ENCODE peak calls at places on chromosomes 2 and 18, in eight cellular contexts. One of them, this sample, is unnamed. For H3K4me1, the result is how much of the 10 kb centered on the place peaks cover.

GRCh38 chr18:63253428-63254372 is 65.9 kb downstream of the BCL2 start:
- DNase-seq in A549: no peak
- DNase-seq in GM12878: no peak
- DNase-seq in endothelial cell of umbilical vein: no peak
- DNase-seq in HCT116: no peak
- DNase-seq in H1: no peak
- DNase-seq in HepG2: no peak
- DNase-seq in SK-N-SH: no peak
- DNase-seq in this sample: no peak

GRCh38 chr2:84676295-84676694 is 160.0 kb downstream of the DNAH6 start:
- DNase-seq in endothelial cell of umbilical vein: no peak
- DNase-seq in H1: no peak
- DNase-seq in A549: no peak
- DNase-seq in SK-N-SH: no peak
- DNase-seq in GM12878: no peak
- DNase-seq in HepG2: no peak
- DNase-seq in HCT116: no peak
- DNase-seq in this sample: no peak

GRCh38 chr18:35949903-35950627 is 22.4 kb upstream of the RMP24 start:
- DNase-seq in endothelial cell of umbilical vein: peak
- DNase-seq in HepG2: peak
- DNase-seq in SK-N-SH: peak
- DNase-seq in GM12878: no peak
- DNase-seq in A549: peak
- DNase-seq in H1: peak
- DNase-seq in HCT116: no peak
- DNase-seq in this sample: peak

GRCh38 chr18:21444465-21445023 is 156.0 kb downstream of the ESCO1 start:
- DNase-seq in A549: peak
- DNase-seq in SK-N-SH: peak
- DNase-seq in GM12878: no peak
- DNase-seq in HepG2: peak
- DNase-seq in endothelial cell of umbilical vein: peak
- DNase-seq in HCT116: peak
- DNase-seq in H1: no peak
- DNase-seq in this sample: peak

GRCh38 chr2:189481071-189481470 is 39.8 kb downstream of the WDR75 start:
- DNase-seq in GM12878: no peak
- DNase-seq in endothelial cell of umbilical vein: no peak
- DNase-seq in HCT116: no peak
- DNase-seq in HepG2: no peak
- DNase-seq in H1: no peak
- DNase-seq in SK-N-SH: no peak
- DNase-seq in A549: no peak
- DNase-seq in this sample: no peak

GRCh38 chr2:6545336-6545735 is 320.4 kb downstream of the CMPK2 start:
- DNase-seq in SK-N-SH: no peak
- DNase-seq in H1: no peak
- DNase-seq in GM12878: no peak
- DNase-seq in A549: no peak
- DNase-seq in HCT116: no peak
- DNase-seq in HepG2: no peak
- DNase-seq in endothelial cell of umbilical vein: no peak
- DNase-seq in this sample: no peak

GRCh38 chr2:231160701-231161100 is 35.9 kb upstream of the HTR2B start:
- DNase-seq in endothelial cell of umbilical vein: no peak
- DNase-seq in GM12878: no peak
- DNase-seq in HCT116: no peak
- DNase-seq in HepG2: no peak
- DNase-seq in A549: no peak
- DNase-seq in SK-N-SH: no peak
- DNase-seq in H1: no peak
- DNase-seq in this sample: no peak

GRCh38 chr2:191488135-191488534 is 189.8 kb upstream of the NABP1 start:
- DNase-seq in GM12878: no peak
- DNase-seq in HCT116: no peak
- DNase-seq in SK-N-SH: no peak
- DNase-seq in HepG2: no peak
- DNase-seq in endothelial cell of umbilical vein: no peak
- DNase-seq in H1: no peak
- DNase-seq in A549: no peak
- DNase-seq in this sample: no peak

GRCh38 chr2:180291060-180291459 is 284.0 kb upstream of the CWC22 start:
- DNase-seq in GM12878: no peak
- DNase-seq in SK-N-SH: no peak
- DNase-seq in endothelial cell of umbilical vein: no peak
- DNase-seq in HepG2: no peak
- DNase-seq in A549: no peak
- DNase-seq in H1: no peak
- DNase-seq in HCT116: peak
- DNase-seq in this sample: no peak

GRCh38 chr2:74379851-74380789 is at the start of gene DCTN1:
- DNase-seq in SK-N-SH: peak
- DNase-seq in A549: peak
- DNase-seq in HCT116: no peak
- DNase-seq in HepG2: peak
- DNase-seq in GM12878: no peak
- DNase-seq in H1: peak
- DNase-seq in endothelial cell of umbilical vein: peak
- DNase-seq in this sample: peak

GRCh38 chr18:74175658-74176057 is 27.3 kb downstream of the TIMM21 start:
- DNase-seq in HepG2: no peak
- DNase-seq in SK-N-SH: no peak
- DNase-seq in HCT116: no peak
- DNase-seq in H1: no peak
- DNase-seq in A549: no peak
- DNase-seq in GM12878: no peak
- DNase-seq in endothelial cell of umbilical vein: no peak
- DNase-seq in this sample: no peak

GRCh38 chr18:68244786-68245185 is 470.1 kb downstream of the TMX3 start:
- DNase-seq in HCT116: no peak
- DNase-seq in H1: no peak
- DNase-seq in GM12878: no peak
- DNase-seq in endothelial cell of umbilical vein: no peak
- DNase-seq in SK-N-SH: no peak
- DNase-seq in A549: no peak
- DNase-seq in HepG2: no peak
- DNase-seq in this sample: no peak

GRCh38 chr2:70523996-70524965 is 29.3 kb downstream of the TGFA start:
- DNase-seq in A549: peak
- DNase-seq in HepG2: peak
- DNase-seq in SK-N-SH: no peak
- DNase-seq in H1: peak
- DNase-seq in GM12878: no peak
- DNase-seq in endothelial cell of umbilical vein: no peak
- DNase-seq in HCT116: peak
- DNase-seq in this sample: no peak

GRCh38 chr2:1868683-1869141 is 124.4 kb upstream of the PXDN start:
- DNase-seq in A549: no peak
- DNase-seq in HCT116: no peak
- DNase-seq in endothelial cell of umbilical vein: no peak
- DNase-seq in H1: no peak
- DNase-seq in SK-N-SH: peak
- DNase-seq in GM12878: no peak
- DNase-seq in HepG2: no peak
- DNase-seq in this sample: no peak

GRCh38 chr2:236955675-236956618 is 129.7 kb upstream of the COPS8 start:
- DNase-seq in HepG2: peak
- DNase-seq in GM12878: no peak
- DNase-seq in H1: no peak
- DNase-seq in endothelial cell of umbilical vein: no peak
- DNase-seq in A549: no peak
- DNase-seq in HCT116: no peak
- DNase-seq in SK-N-SH: no peak
- DNase-seq in this sample: no peak

DNA sequence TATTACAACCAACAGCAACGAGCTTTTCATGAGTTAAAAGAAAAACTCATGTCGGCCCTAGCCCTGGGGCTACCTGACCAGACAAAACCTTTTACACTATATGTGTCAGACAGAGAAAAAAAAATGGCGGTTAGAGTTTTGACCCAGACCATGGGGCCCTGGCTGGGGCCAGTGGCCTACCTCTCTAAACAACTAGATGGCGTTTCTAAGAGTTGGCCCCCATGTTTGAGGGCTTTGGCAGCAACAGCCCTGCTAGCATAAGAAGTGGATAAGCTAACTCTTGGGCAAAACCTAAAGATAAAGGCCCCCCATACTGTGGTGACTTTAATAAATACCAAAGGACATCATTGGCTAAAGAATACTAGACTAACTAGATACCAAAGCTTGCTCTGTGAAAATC is 39.3 kb downstream of the TFPI start:
- DNase-seq in H1: no peak
- DNase-seq in A549: no peak
- DNase-seq in endothelial cell of umbilical vein: no peak
- DNase-seq in GM12878: no peak
- DNase-seq in HCT116: no peak
- DNase-seq in HepG2: no peak
- DNase-seq in SK-N-SH: no peak
- DNase-seq in this sample: no peak
- TF ChIP-seq MAX in H1: no peak
- TF ChIP-seq MAX in A549: no peak
- TF ChIP-seq MAX in endothelial cell of umbilical vein: no peak
- TF ChIP-seq MAX in GM12878: no peak
- TF ChIP-seq MAX in HCT116: no peak
- TF ChIP-seq MAX in HepG2: no peak
- TF ChIP-seq MAX in SK-N-SH: no peak
- TF ChIP-seq MAX in this sample: no peak

DNA sequence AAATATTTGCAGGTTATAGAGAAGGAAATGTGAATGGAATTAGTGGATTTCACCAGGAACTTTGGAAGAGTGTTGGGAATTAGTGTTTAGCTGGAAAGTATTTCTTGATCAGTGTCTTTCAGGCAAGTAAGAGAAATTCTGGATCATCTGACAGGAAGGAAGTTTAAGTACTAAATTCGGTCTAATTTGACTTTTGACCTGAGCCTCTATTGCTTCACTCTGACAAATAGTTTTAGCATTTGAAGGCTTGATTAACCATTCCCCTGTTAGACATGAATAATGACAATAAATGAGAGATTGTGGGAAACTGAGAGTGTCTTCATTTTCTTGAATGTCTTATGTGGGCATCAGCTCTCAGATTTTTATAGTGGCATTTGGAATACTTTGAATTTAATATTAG is 16.0 kb downstream of the CCNT2 start:
- DNase-seq in A549: no peak
- DNase-seq in HepG2: no peak
- DNase-seq in HCT116: no peak
- DNase-seq in GM12878: no peak
- DNase-seq in endothelial cell of umbilical vein: peak
- DNase-seq in SK-N-SH: no peak
- DNase-seq in H1: no peak
- DNase-seq in this sample: no peak
- H3K4me1 ChIP-seq in A549: half or more
- H3K4me1 ChIP-seq in HepG2: under half
- H3K4me1 ChIP-seq in HCT116: under half
- H3K4me1 ChIP-seq in GM12878: under half
- H3K4me1 ChIP-seq in endothelial cell of umbilical vein: under half
- H3K4me1 ChIP-seq in SK-N-SH: under half
- H3K4me1 ChIP-seq in H1: under half
- H3K4me1 ChIP-seq in this sample: under half

GRCh38 chr2:17753803-17754663 is at the start of the genes GEN1 and SMC6:
- DNase-seq in HepG2: peak
- DNase-seq in SK-N-SH: peak
- DNase-seq in HCT116: peak
- DNase-seq in GM12878: peak
- DNase-seq in A549: peak
- DNase-seq in H1: peak
- DNase-seq in endothelial cell of umbilical vein: peak
- DNase-seq in this sample: peak

GRCh38 chr2:17754773-17755425 is 961 bp downstream of the GEN1 start:
- DNase-seq in HepG2: peak
- DNase-seq in endothelial cell of umbilical vein: peak
- DNase-seq in A549: no peak
- DNase-seq in H1: no peak
- DNase-seq in HCT116: no peak
- DNase-seq in GM12878: no peak
- DNase-seq in SK-N-SH: peak
- DNase-seq in this sample: peak

GRCh38 chr2:17749753-17750438 is 3.7 kb downstream of the SMC6 start:
- DNase-seq in SK-N-SH: no peak
- DNase-seq in HCT116: no peak
- DNase-seq in GM12878: no peak
- DNase-seq in H1: no peak
- DNase-seq in HepG2: no peak
- DNase-seq in endothelial cell of umbilical vein: no peak
- DNase-seq in A549: no peak
- DNase-seq in this sample: no peak

GRCh38 chr2:17752281-17752680 is 1.3 kb downstream of the SMC6 start:
- DNase-seq in GM12878: no peak
- DNase-seq in HepG2: no peak
- DNase-seq in SK-N-SH: no peak
- DNase-seq in A549: no peak
- DNase-seq in endothelial cell of umbilical vein: peak
- DNase-seq in HCT116: no peak
- DNase-seq in H1: no peak
- DNase-seq in this sample: no peak

GRCh38 chr2:17752892-17753802 is 463 bp downstream of the SMC6 start:
- DNase-seq in HepG2: peak
- DNase-seq in H1: no peak
- DNase-seq in endothelial cell of umbilical vein: peak
- DNase-seq in A549: peak
- DNase-seq in GM12878: no peak
- DNase-seq in HCT116: no peak
- DNase-seq in SK-N-SH: peak
- DNase-seq in this sample: peak
- TF ChIP-seq MAX in HepG2: peak
- TF ChIP-seq MAX in H1: peak
- TF ChIP-seq MAX in endothelial cell of umbilical vein: no peak
- TF ChIP-seq MAX in A549: peak
- TF ChIP-seq MAX in GM12878: no peak
- TF ChIP-seq MAX in HCT116: peak
- TF ChIP-seq MAX in SK-N-SH: peak
- TF ChIP-seq MAX in this sample: peak

DNA sequence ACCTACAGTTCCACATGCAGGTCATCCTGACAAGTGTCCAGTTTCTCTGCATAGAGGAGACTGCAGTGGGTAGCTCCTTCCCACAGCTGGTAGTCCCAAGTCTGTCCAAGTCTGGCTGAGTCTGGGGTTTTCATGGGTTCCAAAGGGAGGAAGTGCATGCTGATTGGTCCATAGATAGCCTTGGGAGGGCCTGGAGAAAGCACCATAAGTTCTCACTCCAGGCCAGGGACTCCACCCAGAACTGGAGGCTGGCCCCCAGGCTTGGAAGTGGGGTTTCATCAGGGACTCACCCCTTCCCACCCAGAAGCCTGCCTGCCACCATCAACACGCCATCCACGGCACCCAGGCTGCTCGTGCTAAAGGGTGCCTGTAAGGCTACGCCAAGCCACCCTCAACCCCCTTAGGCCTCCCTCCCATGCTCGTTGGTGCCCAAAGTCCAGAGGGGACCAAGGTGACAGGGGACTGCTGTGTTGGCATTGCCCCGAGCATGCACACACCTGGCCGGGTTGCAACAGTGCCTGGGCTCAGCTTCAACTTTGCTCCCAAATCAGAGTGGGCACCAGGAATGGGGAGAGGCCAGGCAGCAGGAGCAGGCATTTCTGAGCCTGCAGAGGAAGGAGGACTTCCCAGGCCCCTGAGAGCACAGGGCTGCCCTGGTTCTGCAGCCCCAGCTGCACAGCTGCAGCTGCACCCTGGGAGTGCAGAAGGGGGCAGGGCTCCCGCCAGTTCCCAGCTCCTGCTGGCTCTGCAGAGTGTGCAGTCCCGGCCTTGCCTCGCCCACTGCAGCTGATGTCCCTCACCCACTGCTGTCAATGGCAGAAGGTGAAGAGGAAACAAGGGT is 116.5 kb upstream of the MAP2 start:
- DNase-seq in A549: no peak
- DNase-seq in endothelial cell of umbilical vein: no peak
- DNase-seq in GM12878: no peak
- DNase-seq in HCT116: no peak
- DNase-seq in H1: peak
- DNase-seq in SK-N-SH: no peak
- DNase-seq in HepG2: no peak
- DNase-seq in this sample: no peak
- H3K4me1 ChIP-seq in A549: under half
- H3K4me1 ChIP-seq in endothelial cell of umbilical vein: under half
- H3K4me1 ChIP-seq in GM12878: under half
- H3K4me1 ChIP-seq in HCT116: under half
- H3K4me1 ChIP-seq in H1: under half
- H3K4me1 ChIP-seq in SK-N-SH: under half
- H3K4me1 ChIP-seq in HepG2: under half
- H3K4me1 ChIP-seq in this sample: under half

This sample was measured in K562.